ENCODE peak calls at places on chromosomes 4 and X, in eight cellular contexts. One of them, this sample, is unnamed.

GRCh38 chr4:7769936-7770674 is 169.6 kb downstream of the AFAP1 start:
- DNase-seq in left ventricle myocardium superior: no peak
- DNase-seq in fibroblast of lung: no peak
- DNase-seq in renal cortical epithelial cell: peak
- DNase-seq in astrocyte of the spinal cord: no peak
- DNase-seq in HT1080: no peak
- DNase-seq in aorta: peak
- DNase-seq in WTC11: peak
- DNase-seq in this sample: no peak

GRCh38 chrX:136055651-136056221 is 70.5 kb downstream of the SLC9A6 start:
- DNase-seq in left ventricle myocardium superior: no peak
- DNase-seq in aorta: no peak
- DNase-seq in fibroblast of lung: peak
- DNase-seq in WTC11: no peak
- DNase-seq in astrocyte of the spinal cord: peak
- DNase-seq in HT1080: peak
- DNase-seq in renal cortical epithelial cell: no peak
- DNase-seq in this sample: no peak

GRCh38 chr4:156751486-156751885 is 220.1 kb downstream of the PDGFC start:
- DNase-seq in HT1080: peak
- DNase-seq in fibroblast of lung: peak
- DNase-seq in renal cortical epithelial cell: peak
- DNase-seq in astrocyte of the spinal cord: peak
- DNase-seq in aorta: no peak
- DNase-seq in WTC11: no peak
- DNase-seq in left ventricle myocardium superior: no peak
- DNase-seq in this sample: no peak

GRCh38 chr4:150746156-150746555 is 164.2 kb downstream of the MAB21L2 start:
- DNase-seq in left ventricle myocardium superior: no peak
- DNase-seq in aorta: no peak
- DNase-seq in WTC11: no peak
- DNase-seq in fibroblast of lung: peak
- DNase-seq in astrocyte of the spinal cord: peak
- DNase-seq in renal cortical epithelial cell: peak
- DNase-seq in HT1080: peak
- DNase-seq in this sample: peak

GRCh38 chr4:151824647-151825046 is 63.8 kb upstream of the GATB start:
- DNase-seq in WTC11: no peak
- DNase-seq in left ventricle myocardium superior: no peak
- DNase-seq in astrocyte of the spinal cord: no peak
- DNase-seq in fibroblast of lung: no peak
- DNase-seq in renal cortical epithelial cell: peak
- DNase-seq in aorta: no peak
- DNase-seq in HT1080: no peak
- DNase-seq in this sample: peak

GRCh38 chr4:185343726-185344581 is 51.8 kb downstream of the LRP2BP start:
- DNase-seq in left ventricle myocardium superior: no peak
- DNase-seq in aorta: peak
- DNase-seq in astrocyte of the spinal cord: no peak
- DNase-seq in WTC11: no peak
- DNase-seq in fibroblast of lung: peak
- DNase-seq in renal cortical epithelial cell: no peak
- DNase-seq in HT1080: no peak
- DNase-seq in this sample: no peak

GRCh38 chrX:16191605-16192004 is 24.3 kb downstream of the MAGEB17 start:
- DNase-seq in astrocyte of the spinal cord: no peak
- DNase-seq in HT1080: no peak
- DNase-seq in WTC11: no peak
- DNase-seq in renal cortical epithelial cell: no peak
- DNase-seq in fibroblast of lung: no peak
- DNase-seq in aorta: no peak
- DNase-seq in left ventricle myocardium superior: no peak
- DNase-seq in this sample: no peak

GRCh38 chr4:62070291-62070852 is 870.2 kb downstream of the ADGRL3 start:
- DNase-seq in fibroblast of lung: no peak
- DNase-seq in renal cortical epithelial cell: no peak
- DNase-seq in aorta: no peak
- DNase-seq in left ventricle myocardium superior: no peak
- DNase-seq in HT1080: no peak
- DNase-seq in astrocyte of the spinal cord: no peak
- DNase-seq in WTC11: peak
- DNase-seq in this sample: no peak

GRCh38 chrX:134026732-134027311 is 41.4 kb upstream of the GPC3 start:
- DNase-seq in astrocyte of the spinal cord: peak
- DNase-seq in left ventricle myocardium superior: no peak
- DNase-seq in HT1080: peak
- DNase-seq in renal cortical epithelial cell: peak
- DNase-seq in fibroblast of lung: peak
- DNase-seq in aorta: peak
- DNase-seq in WTC11: peak
- DNase-seq in this sample: no peak

GRCh38 chr4:1196421-1197183 is 24.2 kb upstream of the SPON2 start:
- DNase-seq in HT1080: no peak
- DNase-seq in aorta: no peak
- DNase-seq in WTC11: no peak
- DNase-seq in fibroblast of lung: no peak
- DNase-seq in astrocyte of the spinal cord: no peak
- DNase-seq in renal cortical epithelial cell: no peak
- DNase-seq in left ventricle myocardium superior: no peak
- DNase-seq in this sample: no peak

GRCh38 chr4:89939994-89940393 is 45.3 kb downstream of the MMRN1 start:
- DNase-seq in fibroblast of lung: peak
- DNase-seq in renal cortical epithelial cell: peak
- DNase-seq in HT1080: no peak
- DNase-seq in WTC11: no peak
- DNase-seq in aorta: no peak
- DNase-seq in left ventricle myocardium superior: peak
- DNase-seq in astrocyte of the spinal cord: peak
- DNase-seq in this sample: no peak

GRCh38 chr4:177574446-177574845 is 132.2 kb upstream of the AGA start:
- DNase-seq in astrocyte of the spinal cord: peak
- DNase-seq in renal cortical epithelial cell: peak
- DNase-seq in left ventricle myocardium superior: no peak
- DNase-seq in aorta: no peak
- DNase-seq in HT1080: no peak
- DNase-seq in fibroblast of lung: peak
- DNase-seq in WTC11: no peak
- DNase-seq in this sample: peak

GRCh38 chr4:163367651-163368050 is 24.0 kb downstream of the NPY5R start:
- DNase-seq in left ventricle myocardium superior: no peak
- DNase-seq in HT1080: peak
- DNase-seq in aorta: no peak
- DNase-seq in renal cortical epithelial cell: peak
- DNase-seq in WTC11: no peak
- DNase-seq in astrocyte of the spinal cord: no peak
- DNase-seq in fibroblast of lung: no peak
- DNase-seq in this sample: no peak

GRCh38 chr4:186999676-187000075 is 276.0 kb upstream of the FAT1 start:
- DNase-seq in aorta: no peak
- DNase-seq in WTC11: no peak
- DNase-seq in astrocyte of the spinal cord: no peak
- DNase-seq in fibroblast of lung: no peak
- DNase-seq in HT1080: no peak
- DNase-seq in left ventricle myocardium superior: no peak
- DNase-seq in renal cortical epithelial cell: no peak
- DNase-seq in this sample: no peak

GRCh38 chr4:152100378-152101201 is 339.8 kb upstream of the GATB start:
- DNase-seq in renal cortical epithelial cell: no peak
- DNase-seq in WTC11: no peak
- DNase-seq in aorta: no peak
- DNase-seq in HT1080: peak
- DNase-seq in left ventricle myocardium superior: no peak
- DNase-seq in fibroblast of lung: no peak
- DNase-seq in astrocyte of the spinal cord: no peak
- DNase-seq in this sample: no peak